ENCODE peak calls at places on chromosomes 12 and 14, in five cellular contexts. One of them, this sample, is unnamed.

GRCh38 chr12:101671157-101671791 is 26.2 kb upstream of the CHPT1 start:
- DNase-seq in omental fat pad: no peak
- DNase-seq in HL-60: peak; percentile 58
- DNase-seq in C1 segment of cervical spinal cord: no peak
- DNase-seq in GM03348: no peak
- DNase-seq in this sample: no peak

GRCh38 chr12:96810057-96810456 is 97.0 kb upstream of the NEDD1 start:
- DNase-seq in omental fat pad: no peak
- DNase-seq in HL-60: no peak
- DNase-seq in C1 segment of cervical spinal cord: no peak
- DNase-seq in GM03348: no peak
- DNase-seq in this sample: no peak

GRCh38 chr14:60951781-60952435 is 29.0 kb downstream of the TRMT5 start:
- DNase-seq in HL-60: no peak
- DNase-seq in GM03348: peak; percentile 9
- DNase-seq in omental fat pad: no peak
- DNase-seq in C1 segment of cervical spinal cord: no peak
- DNase-seq in this sample: no peak

GRCh38 chr14:80653951-80654350 is 287.6 kb downstream of the CEP128 start:
- DNase-seq in omental fat pad: no peak
- DNase-seq in HL-60: no peak
- DNase-seq in C1 segment of cervical spinal cord: no peak
- DNase-seq in GM03348: no peak
- DNase-seq in this sample: no peak

GRCh38 chr12:50101663-50102062 is 2.1 kb upstream of the GPD1 start:
- DNase-seq in HL-60: no peak
- DNase-seq in GM03348: peak; percentile 52
- DNase-seq in C1 segment of cervical spinal cord: no peak
- DNase-seq in omental fat pad: no peak
- DNase-seq in this sample: no peak

GRCh38 chr12:120713861-120714482 is 3.7 kb downstream of the UNC119B start:
- DNase-seq in GM03348: peak; percentile 86
- DNase-seq in C1 segment of cervical spinal cord: no peak
- DNase-seq in omental fat pad: no peak
- DNase-seq in HL-60: peak; percentile 50
- DNase-seq in this sample: peak; percentile 21

GRCh38 chr12:13587721-13588389 is 391.3 kb downstream of the EMP1 start:
- DNase-seq in omental fat pad: no peak
- DNase-seq in C1 segment of cervical spinal cord: no peak
- DNase-seq in GM03348: no peak
- DNase-seq in HL-60: no peak
- DNase-seq in this sample: no peak

GRCh38 chr14:97412933-97413574 is 615.9 kb downstream of the VRK1 start:
- DNase-seq in HL-60: no peak
- DNase-seq in C1 segment of cervical spinal cord: no peak
- DNase-seq in omental fat pad: no peak
- DNase-seq in GM03348: no peak
- DNase-seq in this sample: no peak

GRCh38 chr14:98189521-98189920 is 1082.5 kb downstream of the BCL11B start:
- DNase-seq in GM03348: no peak
- DNase-seq in C1 segment of cervical spinal cord: no peak
- DNase-seq in omental fat pad: no peak
- DNase-seq in HL-60: no peak
- DNase-seq in this sample: no peak

GRCh38 chr12:1932264-1932777 is 13.9 kb upstream of the CACNA2D4 start:
- DNase-seq in C1 segment of cervical spinal cord: no peak
- DNase-seq in HL-60: no peak
- DNase-seq in GM03348: peak; percentile 33
- DNase-seq in omental fat pad: no peak
- DNase-seq in this sample: no peak

GRCh38 chr14:31047503-31047902 is 21.3 kb upstream of the STRN3 start:
- DNase-seq in GM03348: no peak
- DNase-seq in omental fat pad: no peak
- DNase-seq in HL-60: no peak
- DNase-seq in C1 segment of cervical spinal cord: no peak
- DNase-seq in this sample: no peak

GRCh38 chr12:14883663-14884062 is 2.0 kb downstream of the MGP start:
- DNase-seq in omental fat pad: no peak
- DNase-seq in HL-60: no peak
- DNase-seq in C1 segment of cervical spinal cord: no peak
- DNase-seq in GM03348: no peak
- DNase-seq in this sample: peak; percentile 1

GRCh38 chr12:87813476-87814234 is 215.5 kb downstream of the C12orf50 start:
- DNase-seq in C1 segment of cervical spinal cord: no peak
- DNase-seq in HL-60: no peak
- DNase-seq in GM03348: no peak
- DNase-seq in omental fat pad: no peak
- DNase-seq in this sample: no peak

GRCh38 chr12:15274561-15274967 is 47.7 kb upstream of the PTPRO start:
- DNase-seq in HL-60: no peak
- DNase-seq in C1 segment of cervical spinal cord: no peak
- DNase-seq in GM03348: no peak
- DNase-seq in omental fat pad: no peak
- DNase-seq in this sample: no peak

GRCh38 chr14:49019467-49020100 is 566.6 kb downstream of the RPS29 start:
- DNase-seq in GM03348: no peak
- DNase-seq in C1 segment of cervical spinal cord: no peak
- DNase-seq in omental fat pad: no peak
- DNase-seq in HL-60: no peak
- DNase-seq in this sample: no peak

GRCh38 chr14:92340938-92341337 is 18.0 kb downstream of the SLC24A4 start:
- DNase-seq in C1 segment of cervical spinal cord: no peak
- DNase-seq in GM03348: no peak
- DNase-seq in HL-60: no peak
- DNase-seq in omental fat pad: no peak
- DNase-seq in this sample: no peak

GRCh38 chr12:83461326-83461985 is 774.8 kb downstream of the TMTC2 start:
- DNase-seq in C1 segment of cervical spinal cord: no peak
- DNase-seq in omental fat pad: no peak
- DNase-seq in HL-60: no peak
- DNase-seq in GM03348: peak; percentile 4
- DNase-seq in this sample: no peak

GRCh38 chr12:125038976-125039625 is 26.1 kb upstream of the AACS start:
- DNase-seq in GM03348: no peak
- DNase-seq in C1 segment of cervical spinal cord: no peak
- DNase-seq in HL-60: no peak
- DNase-seq in omental fat pad: no peak
- DNase-seq in this sample: no peak

GRCh38 chr14:38593477-38593876 is 337.6 kb upstream of the CLEC14A start:
- DNase-seq in C1 segment of cervical spinal cord: no peak
- DNase-seq in omental fat pad: no peak
- DNase-seq in GM03348: no peak
- DNase-seq in HL-60: no peak
- DNase-seq in this sample: no peak

GRCh38 chr14:50082784-50083466 is 33.4 kb downstream of the VCPKMT start:
- DNase-seq in C1 segment of cervical spinal cord: no peak
- DNase-seq in HL-60: no peak
- DNase-seq in GM03348: no peak
- DNase-seq in omental fat pad: no peak
- DNase-seq in this sample: no peak

GRCh38 chr12:2876431-2877046 is 435 bp downstream of the FOXM1 start:
- DNase-seq in HL-60: no peak
- DNase-seq in GM03348: peak; percentile 33
- DNase-seq in omental fat pad: no peak
- DNase-seq in C1 segment of cervical spinal cord: no peak
- DNase-seq in this sample: no peak

GRCh38 chr14:69008411-69008810 is 29.3 kb upstream of the ACTN1 start:
- DNase-seq in GM03348: peak; percentile 25
- DNase-seq in omental fat pad: no peak
- DNase-seq in C1 segment of cervical spinal cord: no peak
- DNase-seq in HL-60: no peak
- DNase-seq in this sample: no peak

GRCh38 chr14:97066068-97066899 is 269.1 kb downstream of the VRK1 start:
- DNase-seq in HL-60: no peak
- DNase-seq in omental fat pad: no peak
- DNase-seq in GM03348: no peak
- DNase-seq in C1 segment of cervical spinal cord: no peak
- DNase-seq in this sample: no peak

GRCh38 chr12:123085730-123086487 is 65.0 kb downstream of the PITPNM2 start:
- DNase-seq in C1 segment of cervical spinal cord: no peak
- DNase-seq in HL-60: no peak
- DNase-seq in omental fat pad: no peak
- DNase-seq in GM03348: peak; percentile 36
- DNase-seq in this sample: no peak

GRCh38 chr12:18422849-18423248 is 161.5 kb downstream of the PIK3C2G start:
- DNase-seq in C1 segment of cervical spinal cord: no peak
- DNase-seq in HL-60: no peak
- DNase-seq in omental fat pad: no peak
- DNase-seq in GM03348: peak; percentile 23
- DNase-seq in this sample: no peak

GRCh38 chr12:115096673-115097349 is 412.8 kb upstream of the TBX3 start:
- DNase-seq in GM03348: peak; percentile 62
- DNase-seq in C1 segment of cervical spinal cord: no peak
- DNase-seq in omental fat pad: no peak
- DNase-seq in HL-60: no peak
- DNase-seq in this sample: no peak

GRCh38 chr12:86186449-86186848 is 69.7 kb downstream of the MGAT4C start:
- DNase-seq in C1 segment of cervical spinal cord: no peak
- DNase-seq in GM03348: no peak
- DNase-seq in omental fat pad: no peak
- DNase-seq in HL-60: no peak
- DNase-seq in this sample: no peak

GRCh38 chr14:105899657-105900397 is 373.4 kb downstream of the TMEM121 start:
- DNase-seq in HL-60: no peak
- DNase-seq in C1 segment of cervical spinal cord: no peak
- DNase-seq in omental fat pad: no peak
- DNase-seq in GM03348: no peak
- DNase-seq in this sample: no peak

GRCh38 chr14:73744874-73745529 is 30.8 kb upstream of the PNMA1 start:
- DNase-seq in HL-60: no peak
- DNase-seq in GM03348: no peak
- DNase-seq in omental fat pad: no peak
- DNase-seq in C1 segment of cervical spinal cord: no peak
- DNase-seq in this sample: no peak